ENCODE peak calls at places on chromosome 9, in five cellular contexts. A, O, Q, F and H are unnamed samples.

GRCh38 chr9:3828495-3828894 is 302.7 kb upstream of the RFX3 start:
- DNase-seq in F (no peak), O (no peak), Q (no peak), A (peak), H (no peak)

GRCh38 chr9:94250456-94250855 is 8.6 kb upstream of the ZNF169 start:
- DNase-seq in Q (no peak), F (no peak), A (no peak), O (no peak), H (no peak)

GRCh38 chr9:8890695-8891094 is 1091.1 kb upstream of the DMAC1 start:
- DNase-seq in Q (no peak), F (no peak), A (no peak), O (no peak), H (no peak)

GRCh38 chr9:90642570-90643539 is at the start of gene DIRAS2:
- DNase-seq in A (peak), O (peak), Q (peak), F (peak), H (peak)

GRCh38 chr9:80867731-80868130 is 821.6 kb downstream of the TLE1 start:
- DNase-seq in A (no peak), Q (no peak), F (no peak), O (no peak), H (no peak)

GRCh38 chr9:111008148-111009075 is 29.9 kb downstream of the LPAR1 start:
- DNase-seq in A (peak), F (no peak), O (no peak), Q (no peak), H (no peak)

GRCh38 chr9:70496244-70496643 is 81.8 kb upstream of the KLF9 start:
- DNase-seq in O (no peak), A (no peak), F (no peak), Q (no peak), H (no peak)

GRCh38 chr9:85508616-85509015 is 233.1 kb downstream of the AGTPBP1 start:
- DNase-seq in A (no peak), F (no peak), Q (no peak), O (no peak), H (no peak)

GRCh38 chr9:132590318-132591182 is 8.1 kb downstream of the BARHL1 start:
- DNase-seq in O (no peak), Q (no peak), F (no peak), A (no peak), H (no peak)

GRCh38 chr9:105233836-105234235 is 10.6 kb upstream of the SLC44A1 start:
- DNase-seq in Q (no peak), O (no peak), F (no peak), A (no peak), H (no peak)

GRCh38 chr9:136114606-136115005 is 4.1 kb downstream of the TMEM250 start:
- DNase-seq in O (no peak), A (no peak), F (no peak), Q (no peak), H (no peak)

GRCh38 chr9:106653111-106653697 is 209.8 kb upstream of the ZNF462 start:
- DNase-seq in A (no peak), F (no peak), O (peak), Q (no peak), H (no peak)

GRCh38 chr9:88732128-88732527 is 197.2 kb downstream of the NXNL2 start:
- DNase-seq in Q (no peak), A (peak), O (no peak), F (no peak), H (no peak)

GRCh38 chr9:110160163-110160562 is 47.8 kb downstream of the C9orf152 start:
- DNase-seq in A (peak), Q (no peak), F (no peak), O (no peak), H (no peak)

GRCh38 chr9:21002040-21002439 is 29.4 kb downstream of the HACD4 start:
- DNase-seq in A (no peak), O (no peak), Q (no peak), F (no peak), H (no peak)

GRCh38 chr9:131732636-131733340 is 7.1 kb downstream of the RAPGEF1 start:
- DNase-seq in Q (peak), O (no peak), A (no peak), F (no peak), H (peak)

GRCh38 chr9:124139001-124139400 is 118.7 kb upstream of the NEK6 start:
- DNase-seq in A (peak), Q (no peak), F (no peak), O (no peak), H (no peak)

GRCh38 chr9:134982311-134982710 is 64.6 kb upstream of the FCN1 start:
- DNase-seq in A (no peak), O (no peak), Q (peak), F (peak), H (no peak)

GRCh38 chr9:135741276-135742219 is 39.6 kb downstream of the KCNT1 start:
- DNase-seq in F (no peak), O (no peak), A (no peak), Q (no peak), H (no peak)

DNA sequence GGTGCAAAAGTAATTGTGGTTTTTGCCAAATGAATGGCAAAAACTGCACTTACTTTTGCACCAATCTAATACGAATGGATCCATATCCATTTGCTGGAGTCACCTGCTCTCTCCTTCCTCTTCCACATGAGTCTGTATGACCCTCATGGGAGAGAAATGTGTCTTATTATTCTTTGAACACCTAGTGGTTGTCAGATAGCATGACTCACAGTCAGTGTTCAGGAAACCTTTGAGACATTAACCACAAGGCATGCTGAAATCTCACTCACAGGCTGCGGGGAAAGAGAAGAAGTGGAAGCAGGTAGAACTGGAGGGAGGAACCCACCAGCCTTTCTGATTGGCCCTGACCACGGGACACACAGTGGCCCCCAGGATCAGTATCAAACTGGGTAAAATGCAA is 222.8 kb upstream of the KLF4 start:
- DNase-seq in O (no peak), F (no peak), Q (no peak), A (peak), H (no peak)
- H3K27ac ChIP-seq in O (no peak), F (no peak), Q (no peak), A (peak), H (no peak)

DNA sequence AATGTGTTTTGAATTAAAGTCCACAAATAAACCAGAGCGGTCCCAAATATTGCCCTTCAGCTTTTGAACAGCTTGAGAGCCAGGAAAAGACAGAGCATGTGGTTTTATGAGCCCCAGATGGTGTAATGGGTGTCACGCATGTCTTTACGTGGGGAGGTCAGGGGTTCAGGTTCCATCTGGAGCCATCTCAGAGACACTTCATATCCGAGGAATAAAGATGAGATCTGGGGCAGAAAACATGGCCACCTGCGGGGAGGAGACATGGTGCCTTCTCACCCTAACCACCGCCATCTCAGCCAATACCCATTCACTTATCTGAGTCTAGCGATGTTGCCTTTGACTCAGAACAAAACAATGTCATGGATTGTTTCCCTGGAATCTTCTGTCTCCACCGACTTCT is 42.6 kb upstream of the ROR2 start:
- DNase-seq in A (no peak), F (no peak), Q (no peak), O (no peak), H (no peak)
- H3K27ac ChIP-seq in A (no peak), F (no peak), Q (no peak), O (no peak), H (no peak)

GRCh38 chr9:114449236-114449635 is 56.0 kb downstream of the WHRN start:
- DNase-seq in O (no peak), Q (no peak), A (no peak), F (no peak), H (no peak)

GRCh38 chr9:114452219-114453169 is 52.8 kb downstream of the WHRN start:
- DNase-seq in A (no peak), O (no peak), F (no peak), Q (peak), H (no peak)

GRCh38 chr9:114451707-114452031 is 53.6 kb downstream of the WHRN start:
- DNase-seq in Q (no peak), O (no peak), A (no peak), F (no peak), H (no peak)

GRCh38 chr9:114450181-114450580 is 55.1 kb downstream of the WHRN start:
- DNase-seq in F (no peak), A (no peak), O (no peak), Q (peak), H (no peak)

DNA sequence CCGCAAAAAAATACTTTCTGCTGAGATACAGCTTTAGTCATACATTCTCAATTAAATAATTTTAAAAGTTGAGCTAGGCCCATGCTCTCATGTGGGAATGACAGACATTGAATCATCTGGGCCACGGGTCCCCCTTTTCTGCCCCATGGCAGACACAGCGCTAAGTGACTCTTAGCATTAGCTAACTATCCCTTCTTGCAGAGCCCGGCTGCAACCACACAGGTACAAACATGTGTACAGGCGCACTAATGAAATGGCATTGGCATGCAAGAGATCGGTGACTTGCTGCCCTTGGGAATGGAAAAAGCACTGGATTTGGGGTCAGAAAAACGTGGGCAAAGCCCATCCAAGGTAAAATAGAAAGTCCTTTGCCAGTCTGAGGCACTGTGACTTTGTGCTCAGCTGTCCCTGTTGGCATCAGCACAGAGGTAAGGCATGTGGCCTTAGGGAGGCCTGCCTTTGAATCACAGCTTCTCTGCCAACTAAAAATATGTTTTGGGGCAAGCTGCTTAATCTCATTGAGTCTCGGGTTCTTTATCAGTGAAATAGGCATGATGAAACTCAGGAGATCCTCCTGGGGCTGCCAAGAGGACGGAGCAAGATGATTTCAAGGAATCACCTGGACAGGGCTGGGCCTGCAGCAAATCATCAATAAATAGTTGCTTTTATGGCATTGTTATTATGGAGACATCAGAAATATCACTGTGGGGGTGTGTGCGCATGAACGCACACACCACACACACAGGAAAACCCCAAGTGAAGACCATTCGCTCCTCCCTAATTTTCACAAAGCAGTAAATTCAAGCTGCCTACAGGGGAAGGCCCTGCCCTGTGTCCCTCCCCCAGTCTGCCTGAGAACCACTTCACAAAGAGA is 54.2 kb downstream of the WHRN start:
- DNase-seq in A (no peak), Q (no peak), F (no peak), O (no peak), H (no peak)
- H3K27ac ChIP-seq in A (no peak), Q (no peak), F (no peak), O (no peak), H (no peak)

DNA sequence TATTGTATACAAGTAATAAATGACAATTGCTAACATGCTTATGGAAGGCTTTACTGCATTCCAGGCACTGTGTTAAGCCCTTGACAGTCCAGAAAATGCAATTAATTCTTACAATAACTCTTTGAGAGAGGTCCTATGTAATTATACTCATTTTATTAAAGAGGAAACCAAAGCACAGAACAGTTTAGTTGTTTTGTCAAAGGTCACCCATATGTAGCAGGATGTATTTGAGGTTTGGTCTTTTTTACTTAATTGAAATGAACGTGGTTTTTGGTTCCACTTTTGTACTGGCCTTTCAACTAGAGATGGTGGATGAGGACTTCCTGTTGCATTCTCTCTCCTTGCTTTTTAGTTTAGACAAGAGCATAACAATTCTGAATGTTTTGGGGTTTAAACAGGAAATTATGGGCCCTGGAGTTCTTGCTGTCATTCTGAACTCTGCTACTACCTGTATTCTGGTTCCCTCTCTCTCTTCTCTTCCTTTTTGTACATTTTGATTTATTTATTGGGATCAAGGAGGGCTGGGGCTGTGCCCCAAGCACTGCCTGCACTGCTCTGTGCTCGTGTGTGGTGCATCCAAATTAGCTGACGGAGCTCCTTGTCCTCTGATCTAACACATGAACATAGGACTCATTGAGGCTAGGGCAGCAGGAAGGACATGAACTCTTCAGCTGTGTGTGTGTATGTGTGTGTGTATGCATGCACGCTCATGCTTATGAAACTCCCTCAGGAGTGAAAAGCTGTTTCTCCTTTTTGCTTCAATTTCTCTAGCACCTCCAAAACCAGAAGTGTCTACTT is 47.4 kb downstream of the SLC28A3 start:
- DNase-seq in A (no peak), F (no peak), Q (no peak), O (no peak), H (no peak)
- H3K27ac ChIP-seq in A (no peak), F (peak), Q (no peak), O (no peak), H (peak)

GRCh38 chr9:129069825-129070473 is 11.0 kb upstream of the DOLPP1 start:
- DNase-seq in F (no peak), O (no peak), Q (no peak), A (no peak), H (no peak)
- H3K27ac ChIP-seq in F (peak), O (peak), Q (peak), A (no peak), H (peak)

DNA sequence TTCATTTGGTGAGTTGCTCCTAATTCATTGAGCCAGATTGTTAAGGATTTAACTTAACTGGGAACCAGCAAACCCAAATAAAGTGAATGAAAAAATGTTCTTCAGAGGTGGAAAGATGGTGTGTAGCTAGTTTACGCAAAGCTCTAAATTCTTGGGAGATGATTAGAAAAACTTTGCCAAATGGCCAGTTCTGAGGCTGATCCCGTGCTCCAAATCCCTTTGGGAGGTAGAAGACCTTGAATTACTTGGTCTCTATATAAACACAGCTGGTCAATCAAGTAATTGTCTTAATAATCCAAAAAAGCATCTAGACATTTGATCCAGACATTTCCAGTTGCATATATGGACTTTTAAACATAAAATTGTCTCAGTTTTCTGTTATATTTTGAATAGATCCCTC is 11.4 kb downstream of the ACTL7B start:
- DNase-seq in F (no peak), Q (no peak), A (no peak), O (no peak), H (no peak)
- H3K27ac ChIP-seq in F (no peak), Q (no peak), A (no peak), O (no peak), H (no peak)

DNA sequence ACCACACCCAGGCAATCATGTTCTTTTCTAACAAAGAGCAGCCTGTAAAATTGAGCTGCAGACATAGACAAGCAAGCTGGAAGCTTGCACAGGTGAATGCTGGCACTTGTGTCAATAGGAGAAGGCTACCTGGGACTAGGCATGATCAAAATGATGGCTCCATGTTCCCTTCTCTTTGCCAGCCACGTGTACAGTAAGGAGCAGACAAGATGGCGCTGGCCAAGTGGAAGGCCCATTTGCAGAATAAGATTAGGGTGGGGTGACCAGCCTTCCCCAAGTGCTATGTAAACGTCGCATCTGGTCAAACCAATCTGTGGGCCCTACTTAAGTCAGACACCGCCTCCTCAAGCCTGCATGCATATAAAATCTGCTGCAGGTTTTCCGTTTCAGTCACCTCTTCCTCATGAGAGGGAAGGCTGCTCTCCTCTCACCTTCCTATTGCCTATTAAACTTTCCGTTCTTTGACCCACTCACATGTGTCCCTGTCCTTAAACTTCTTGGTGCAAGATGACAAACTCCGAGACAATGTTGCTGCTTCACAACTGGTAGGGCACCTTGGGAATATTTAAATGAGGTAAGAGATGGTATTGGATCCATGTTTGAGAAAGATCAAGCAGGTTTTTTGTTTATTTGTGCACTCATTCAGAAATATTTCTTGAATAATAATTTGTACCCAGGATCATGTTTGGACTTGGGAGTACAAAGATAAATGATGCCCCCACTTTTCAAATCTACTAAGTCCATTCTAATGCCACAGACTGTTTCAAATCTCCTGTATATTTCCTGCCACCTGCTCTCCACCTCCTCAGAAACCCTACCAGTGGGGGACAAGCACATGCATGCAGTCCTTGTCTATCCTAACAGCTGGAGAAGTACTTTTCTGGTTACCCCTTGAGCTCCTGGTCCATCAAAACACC is 30.7 kb upstream of the TGFBR1 start:
- DNase-seq in F (no peak), O (no peak), A (no peak), Q (no peak), H (no peak)
- H3K27ac ChIP-seq in F (no peak), O (no peak), A (no peak), Q (no peak), H (no peak)

GRCh38 chr9:130053504-130054427 is at the start of gene GPR107:
- DNase-seq in Q (peak), A (peak), O (peak), F (peak), H (peak)

GRCh38 chr9:130054820-130055219 is 1.1 kb downstream of the GPR107 start:
- DNase-seq in O (no peak), Q (no peak), F (no peak), A (no peak), H (no peak)

GRCh38 chr9:130054428-130054786 is 701 bp downstream of the GPR107 start:
- DNase-seq in Q (no peak), A (no peak), O (no peak), F (no peak), H (no peak)

GRCh38 chr9:130051855-130052254 is 1.9 kb upstream of the GPR107 start:
- DNase-seq in F (no peak), O (no peak), Q (no peak), A (peak), H (no peak)

GRCh38 chr9:130053109-130053503 is 600 bp upstream of the GPR107 start:
- DNase-seq in O (no peak), F (no peak), A (no peak), Q (no peak), H (no peak)
- H3K27ac ChIP-seq in O (peak), F (peak), A (no peak), Q (peak), H (peak)

GRCh38 chr9:127349483-127350127 is 47.4 kb upstream of the SLC2A8 start:
- DNase-seq in Q (no peak), A (no peak), F (no peak), O (no peak), H (no peak)
- H3K27ac ChIP-seq in Q (no peak), A (no peak), F (no peak), O (peak), H (no peak)